ENCODE peak calls at places on chromosomes 12 and 14, in four cellular contexts. One of them, this sample, is unnamed.

GRCh38 chr14:95077380-95077779 is 79.9 kb downstream of the DICER1 start:
- DNase-seq in fibroblast of lung: no peak
- DNase-seq in lower lobe of right lung: no peak
- DNase-seq in AG10803: no peak
- DNase-seq in this sample: no peak

GRCh38 chr12:103901518-103902173 is 28.6 kb upstream of the HSP90B1 start:
- DNase-seq in lower lobe of right lung: no peak
- DNase-seq in AG10803: no peak
- DNase-seq in fibroblast of lung: no peak
- DNase-seq in this sample: no peak

GRCh38 chr14:51394804-51395203 is 154.8 kb downstream of the TMX1 start:
- DNase-seq in fibroblast of lung: no peak
- DNase-seq in AG10803: peak; percentile 21
- DNase-seq in lower lobe of right lung: no peak
- DNase-seq in this sample: no peak

GRCh38 chr12:59999291-59999690 is 403.5 kb downstream of the SLC16A7 start:
- DNase-seq in fibroblast of lung: no peak
- DNase-seq in lower lobe of right lung: no peak
- DNase-seq in AG10803: no peak
- DNase-seq in this sample: no peak

GRCh38 chr12:57726884-57727757 is 11.4 kb downstream of the AGAP2 start:
- DNase-seq in fibroblast of lung: peak; percentile 52
- DNase-seq in AG10803: no peak
- DNase-seq in lower lobe of right lung: peak; percentile 66
- DNase-seq in this sample: no peak

GRCh38 chr14:103404032-103404918 is 19.1 kb downstream of the MARK3 start:
- DNase-seq in AG10803: peak; percentile 52
- DNase-seq in lower lobe of right lung: no peak
- DNase-seq in fibroblast of lung: no peak
- DNase-seq in this sample: no peak

GRCh38 chr12:108822458-108823205 is 34.8 kb downstream of the SSH1 start:
- DNase-seq in AG10803: no peak
- DNase-seq in fibroblast of lung: no peak
- DNase-seq in lower lobe of right lung: no peak
- DNase-seq in this sample: no peak

GRCh38 chr12:118122264-118122663 is 13.7 kb upstream of the PEBP1 start:
- DNase-seq in lower lobe of right lung: no peak
- DNase-seq in AG10803: no peak
- DNase-seq in fibroblast of lung: no peak
- DNase-seq in this sample: no peak

GRCh38 chr14:101359221-101360044 is 201.9 kb upstream of the DIO3 start:
- DNase-seq in fibroblast of lung: peak; percentile 34
- DNase-seq in lower lobe of right lung: no peak
- DNase-seq in AG10803: peak; percentile 3
- DNase-seq in this sample: no peak

GRCh38 chr12:103529306-103529705 is 33.5 kb upstream of the C12orf42 start:
- DNase-seq in fibroblast of lung: no peak
- DNase-seq in AG10803: no peak
- DNase-seq in lower lobe of right lung: no peak
- DNase-seq in this sample: no peak

GRCh38 chr14:39230416-39230815 is 3.3 kb upstream of the MIA2 start:
- DNase-seq in AG10803: peak; percentile 11
- DNase-seq in lower lobe of right lung: no peak
- DNase-seq in fibroblast of lung: peak; percentile 46
- DNase-seq in this sample: no peak

GRCh38 chr12:124169577-124169976 is 125.3 kb upstream of the RFLNA start:
- DNase-seq in fibroblast of lung: no peak
- DNase-seq in AG10803: no peak
- DNase-seq in lower lobe of right lung: no peak
- DNase-seq in this sample: no peak

GRCh38 chr12:119179335-119180021 is 747 bp downstream of the HSPB8 start:
- DNase-seq in AG10803: peak; percentile 66
- DNase-seq in fibroblast of lung: peak; percentile 49
- DNase-seq in lower lobe of right lung: no peak
- DNase-seq in this sample: no peak

GRCh38 chr12:114408881-114409795 is 3.2 kb upstream of the TBX5 start:
- DNase-seq in AG10803: peak; percentile 57
- DNase-seq in fibroblast of lung: peak; percentile 87
- DNase-seq in lower lobe of right lung: no peak
- DNase-seq in this sample: no peak

GRCh38 chr12:106487664-106488063 is 95.1 kb upstream of the RFX4 start:
- DNase-seq in AG10803: no peak
- DNase-seq in fibroblast of lung: no peak
- DNase-seq in lower lobe of right lung: no peak
- DNase-seq in this sample: no peak

GRCh38 chr12:16359512-16360491 is 12.4 kb downstream of the MGST1 start:
- DNase-seq in AG10803: peak; percentile 43
- DNase-seq in fibroblast of lung: peak; percentile 66
- DNase-seq in lower lobe of right lung: peak; percentile 78
- DNase-seq in this sample: no peak

GRCh38 chr12:116534341-116535121 is 24.6 kb upstream of the MAP1LC3B2 start:
- DNase-seq in lower lobe of right lung: no peak
- DNase-seq in AG10803: no peak
- DNase-seq in fibroblast of lung: peak; percentile 83
- DNase-seq in this sample: no peak

GRCh38 chr14:77988966-77989365 is 181.2 kb upstream of the NRXN3 start:
- DNase-seq in lower lobe of right lung: no peak
- DNase-seq in AG10803: peak; percentile 47
- DNase-seq in fibroblast of lung: peak; percentile 72
- DNase-seq in this sample: peak; percentile 47

GRCh38 chr12:86264451-86265328 is 8.5 kb upstream of the MGAT4C start:
- DNase-seq in AG10803: no peak
- DNase-seq in fibroblast of lung: peak; percentile 4
- DNase-seq in lower lobe of right lung: peak; percentile 77
- DNase-seq in this sample: no peak
- H3K4me3 ChIP-seq in AG10803: no peak overlapping the region
- H3K4me3 ChIP-seq in fibroblast of lung: no peak overlapping the region
- H3K4me3 ChIP-seq in lower lobe of right lung: peak overlapping the region; percentile 39
- H3K4me3 ChIP-seq in this sample: no peak overlapping the region

DNA sequence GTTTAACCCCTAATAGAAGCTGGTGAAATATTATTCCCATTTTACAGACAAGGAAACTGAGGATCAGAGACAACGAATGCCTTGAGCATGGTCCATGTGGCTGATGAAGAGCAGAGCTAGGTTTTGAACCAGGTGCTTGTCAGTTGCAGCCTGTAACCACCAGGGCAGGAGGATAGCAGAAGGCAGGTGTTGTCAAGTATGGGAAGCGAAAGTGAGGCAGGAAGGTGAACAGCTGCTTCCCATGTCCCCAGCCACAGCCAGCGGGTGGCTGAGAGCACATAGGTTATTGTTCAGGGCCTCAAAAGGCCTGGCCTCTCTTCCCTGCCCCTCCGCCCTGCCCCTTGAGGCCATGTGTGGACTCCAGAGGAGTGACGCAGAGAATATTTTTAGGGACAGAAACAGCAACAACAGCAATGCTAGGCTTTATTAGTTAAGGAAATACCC is 39.6 kb downstream of the IQSEC3 start:
- DNase-seq in fibroblast of lung: no peak
- DNase-seq in AG10803: peak; percentile 1
- DNase-seq in lower lobe of right lung: no peak
- DNase-seq in this sample: no peak
- TF ChIP-seq CTCF in fibroblast of lung: no peak
- TF ChIP-seq CTCF in AG10803: peak; percentile 10
- TF ChIP-seq CTCF in lower lobe of right lung: no peak
- TF ChIP-seq CTCF in this sample: peak; percentile 2

GRCh38 chr14:37709419-37710195 is 114.2 kb downstream of the TTC6 start:
- DNase-seq in AG10803: peak; percentile 28
- DNase-seq in lower lobe of right lung: no peak
- DNase-seq in fibroblast of lung: peak; percentile 53
- DNase-seq in this sample: no peak

GRCh38 chr14:37711499-37712475 is 116.4 kb downstream of the TTC6 start:
- DNase-seq in AG10803: no peak
- DNase-seq in fibroblast of lung: no peak
- DNase-seq in lower lobe of right lung: no peak
- DNase-seq in this sample: no peak

GRCh38 chr14:37712976-37713431 is 117.6 kb downstream of the TTC6 start:
- DNase-seq in AG10803: no peak
- DNase-seq in fibroblast of lung: no peak
- DNase-seq in lower lobe of right lung: no peak
- DNase-seq in this sample: no peak

GRCh38 chr14:37707716-37708115 is 112.3 kb downstream of the TTC6 start:
- DNase-seq in AG10803: no peak
- DNase-seq in lower lobe of right lung: no peak
- DNase-seq in fibroblast of lung: no peak
- DNase-seq in this sample: no peak

DNA sequence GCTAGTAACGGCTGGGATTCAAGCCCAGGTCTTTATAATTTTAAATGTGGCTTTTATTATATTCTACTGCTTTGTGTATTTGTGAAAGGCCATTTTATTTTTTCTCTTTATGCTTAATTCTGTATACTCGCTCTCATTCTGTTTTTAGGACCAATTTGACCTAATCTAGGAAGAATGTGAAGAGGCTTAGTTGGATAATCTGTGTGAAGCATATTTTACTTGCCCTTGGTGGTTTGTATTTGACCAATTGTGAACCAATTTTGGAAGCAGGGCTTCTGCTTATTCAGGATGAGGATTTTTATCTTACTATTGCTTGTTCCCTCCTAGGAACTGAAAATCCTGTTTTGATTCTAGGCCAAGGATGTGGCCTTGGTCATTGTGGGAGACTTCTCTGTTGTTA is 113.1 kb downstream of the TTC6 start:
- DNase-seq in fibroblast of lung: no peak
- DNase-seq in AG10803: peak; percentile 29
- DNase-seq in lower lobe of right lung: no peak
- DNase-seq in this sample: peak; percentile 43
- H3K4me3 ChIP-seq in fibroblast of lung: no peak overlapping the region
- H3K4me3 ChIP-seq in AG10803: no peak overlapping the region
- H3K4me3 ChIP-seq in lower lobe of right lung: no peak overlapping the region
- H3K4me3 ChIP-seq in this sample: no peak overlapping the region

DNA sequence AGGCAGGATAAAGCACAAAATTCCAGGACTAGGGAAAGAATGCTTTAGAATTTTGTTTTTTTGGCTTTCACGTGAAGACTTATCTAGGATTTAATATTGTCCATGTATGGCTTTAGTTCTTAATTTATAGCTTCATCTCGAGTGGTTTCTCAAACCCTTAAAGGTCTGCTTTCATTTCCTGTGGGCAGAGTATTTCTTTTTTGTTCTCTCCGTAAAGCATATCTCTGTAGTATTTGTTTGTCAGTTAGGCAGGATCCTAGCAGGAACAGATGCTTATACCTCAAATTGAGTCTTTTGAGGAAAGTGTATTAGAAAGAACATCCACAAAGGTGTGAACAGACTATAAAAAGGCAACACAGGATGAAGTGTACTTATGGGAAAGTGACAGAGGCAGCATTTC is 697.1 kb upstream of the SEL1L start:
- DNase-seq in fibroblast of lung: no peak
- DNase-seq in AG10803: no peak
- DNase-seq in lower lobe of right lung: no peak
- DNase-seq in this sample: no peak
- TF ChIP-seq CTCF in fibroblast of lung: no peak
- TF ChIP-seq CTCF in AG10803: no peak
- TF ChIP-seq CTCF in lower lobe of right lung: no peak
- TF ChIP-seq CTCF in this sample: no peak

GRCh38 chr14:74572829-74573360 is 39.1 kb downstream of the LTBP2 start:
- DNase-seq in lower lobe of right lung: no peak
- DNase-seq in AG10803: no peak
- DNase-seq in fibroblast of lung: peak; percentile 52
- DNase-seq in this sample: no peak
- H3K4me3 ChIP-seq in lower lobe of right lung: no peak overlapping the region
- H3K4me3 ChIP-seq in AG10803: peak overlapping the region; percentile 30
- H3K4me3 ChIP-seq in fibroblast of lung: peak overlapping the region; percentile 24
- H3K4me3 ChIP-seq in this sample: peak overlapping the region; percentile 11

GRCh38 chr14:88611878-88612277 is 49.0 kb downstream of the ZC3H14 start:
- DNase-seq in fibroblast of lung: no peak
- DNase-seq in AG10803: no peak
- DNase-seq in lower lobe of right lung: no peak
- DNase-seq in this sample: no peak
- TF ChIP-seq CTCF in fibroblast of lung: peak; percentile 19
- TF ChIP-seq CTCF in AG10803: no peak
- TF ChIP-seq CTCF in lower lobe of right lung: no peak
- TF ChIP-seq CTCF in this sample: no peak

DNA sequence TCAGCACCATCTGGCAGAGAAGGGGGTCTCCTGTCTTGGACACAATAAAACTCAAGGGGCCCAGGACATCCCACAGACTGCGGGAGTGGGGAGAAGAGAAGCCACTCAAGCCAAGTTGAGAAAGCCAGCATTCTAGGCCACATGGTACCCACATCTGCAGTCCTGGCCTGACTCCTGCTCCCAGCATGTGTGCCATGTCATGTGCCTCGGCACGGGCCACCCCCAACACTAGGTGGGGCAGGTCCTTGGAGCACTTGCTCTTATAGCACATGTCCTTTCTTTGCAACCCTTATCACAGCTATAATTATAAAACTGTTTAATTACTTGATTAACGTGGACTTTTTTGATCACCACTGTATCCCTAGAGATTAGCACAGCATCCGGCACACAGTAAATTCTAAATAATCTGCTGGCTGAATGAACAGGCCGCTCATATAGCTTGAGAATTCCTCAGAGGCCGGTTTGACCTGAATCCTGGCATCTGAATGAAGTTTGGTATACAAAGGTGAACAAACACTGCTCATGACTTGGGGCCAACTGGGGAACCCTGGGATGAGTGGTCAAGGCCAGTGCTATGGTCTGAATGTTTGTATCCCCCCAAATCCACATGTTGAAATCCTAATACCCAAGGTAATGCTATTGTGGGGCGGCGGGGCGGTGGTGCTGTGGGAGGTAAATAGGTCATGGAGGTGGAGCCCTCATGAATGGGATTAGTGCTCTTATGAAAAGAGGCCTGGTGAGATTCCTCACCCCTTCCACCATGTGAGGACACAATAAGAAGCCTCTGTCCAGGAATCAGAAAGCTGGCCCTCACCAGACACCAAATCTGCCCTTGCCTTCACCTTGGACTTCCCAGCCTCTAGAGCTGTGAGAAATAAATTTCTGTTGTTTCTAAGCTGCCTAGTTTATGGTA is 6.6 kb downstream of the NCKAP5L start:
- DNase-seq in fibroblast of lung: no peak
- DNase-seq in lower lobe of right lung: no peak
- DNase-seq in AG10803: no peak
- DNase-seq in this sample: no peak
- H3K4me3 ChIP-seq in fibroblast of lung: no peak overlapping the region
- H3K4me3 ChIP-seq in lower lobe of right lung: no peak overlapping the region
- H3K4me3 ChIP-seq in AG10803: no peak overlapping the region
- H3K4me3 ChIP-seq in this sample: no peak overlapping the region

DNA sequence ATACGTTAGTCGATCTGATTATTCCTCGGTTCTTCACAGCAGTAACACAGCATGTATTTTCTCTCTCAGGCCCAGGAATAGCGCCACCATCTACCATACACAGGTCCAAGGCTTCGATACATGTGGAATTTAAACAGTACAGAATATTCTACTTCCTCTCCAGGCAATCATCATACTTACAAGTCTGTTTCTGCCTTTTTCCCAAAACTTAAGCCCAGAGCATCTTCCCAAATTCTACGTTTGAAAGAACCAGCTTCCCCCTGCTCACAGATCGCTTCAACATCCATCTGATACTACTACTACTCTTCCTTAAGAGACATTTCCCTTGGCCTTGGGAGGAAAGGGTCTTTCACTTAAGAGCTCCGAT is 626 bp downstream of the TXNDC16 start:
- DNase-seq in fibroblast of lung: peak; percentile 52
- DNase-seq in lower lobe of right lung: no peak
- DNase-seq in AG10803: peak; percentile 22
- DNase-seq in this sample: no peak
- TF ChIP-seq CTCF in fibroblast of lung: peak; percentile 44
- TF ChIP-seq CTCF in lower lobe of right lung: no peak
- TF ChIP-seq CTCF in AG10803: peak; percentile 38
- TF ChIP-seq CTCF in this sample: peak; percentile 45